ENCODE peak calls at places on chromosomes 5 and 9, in six cellular contexts. B, X, S, Z, J and Y are unnamed samples.
A peak's percentile ranks its signal among the peaks of the same experiment; 100 is the strongest.

GRCh38 chr5:83527191-83527590 is 55.6 kb downstream of the VCAN start:
- DNase-seq in X (no peak), B (no peak), Z (no peak), S (no peak), J (no peak), Y (no peak)

GRCh38 chr9:650362-650761 is 191.1 kb upstream of the DMRT1 start:
- DNase-seq in J (no peak), X (peak; percentile 80), B (peak; percentile 19), S (no peak), Z (no peak), Y (no peak)

GRCh38 chr9:15505927-15506326 is 4.8 kb downstream of the PSIP1 start:
- DNase-seq in X (no peak), J (no peak), B (no peak), Z (no peak), S (no peak), Y (no peak)

GRCh38 chr5:53166101-53166500 is 56.5 kb upstream of the MOCS2 start:
- DNase-seq in S (no peak), B (no peak), Z (no peak), J (no peak), X (no peak), Y (no peak)

GRCh38 chr9:122819791-122820489 is 8.4 kb downstream of the PDCL start:
- DNase-seq in S (peak; percentile 70), B (peak; percentile 75), J (no peak), X (no peak), Z (no peak), Y (no peak)

GRCh38 chr5:56175465-56175864 is 57.7 kb downstream of the ANKRD55 start:
- DNase-seq in X (peak; percentile 62), S (peak; percentile 80), B (peak; percentile 86), Z (no peak), J (peak; percentile 36), Y (peak; percentile 57)

GRCh38 chr5:168603776-168604175 is 24.6 kb upstream of the PANK3 start:
- DNase-seq in X (no peak), J (no peak), Z (no peak), B (peak; percentile 36), S (peak; percentile 18), Y (no peak)

GRCh38 chr9:84445737-84446136 is 105.2 kb upstream of the SLC28A3 start:
- DNase-seq in X (no peak), J (no peak), S (no peak), B (no peak), Z (no peak), Y (no peak)

GRCh38 chr5:142644640-142645361 is 41.1 kb downstream of the FGF1 start:
- DNase-seq in J (no peak), X (no peak), B (peak; percentile 100), S (peak; percentile 100), Z (no peak), Y (peak; percentile 80)

GRCh38 chr9:33418090-33418489 is 15.7 kb upstream of the AQP7 start:
- DNase-seq in S (no peak), X (no peak), J (no peak), B (no peak), Z (no peak), Y (peak; percentile 70)

GRCh38 chr5:167030500-167031120 is 1260.8 kb upstream of the WWC1 start:
- DNase-seq in X (peak; percentile 94), B (peak; percentile 1), J (no peak), Z (no peak), S (no peak), Y (peak; percentile 33)

GRCh38 chr9:118659011-118659410 is 710.2 kb downstream of the BRINP1 start:
- DNase-seq in J (no peak), Z (no peak), X (no peak), S (no peak), B (no peak), Y (no peak)

GRCh38 chr9:94533155-94533554 is 21.7 kb upstream of the PCAT7 start:
- DNase-seq in S (no peak), J (no peak), B (no peak), Z (no peak), X (no peak), Y (no peak)

GRCh38 chr5:20340123-20340522 is 352.1 kb upstream of the CDH18 start:
- DNase-seq in B (no peak), X (no peak), Z (no peak), S (no peak), J (no peak), Y (no peak)

GRCh38 chr9:2427016-2427891 is 194.3 kb upstream of the VLDLR start:
- DNase-seq in Z (no peak), X (no peak), J (no peak), S (no peak), B (no peak), Y (no peak)

GRCh38 chr9:121700165-121700830 is 48.9 kb downstream of the DAB2IP start:
- DNase-seq in J (no peak), S (no peak), Z (no peak), B (peak; percentile 35), X (peak; percentile 72), Y (no peak)

GRCh38 chr9:123867971-123868370 is 62.0 kb downstream of the DENND1A start:
- DNase-seq in Z (no peak), J (no peak), X (no peak), S (no peak), B (no peak), Y (no peak)

GRCh38 chr5:89229331-89230070 is 346.5 kb upstream of the MEF2C start:
- DNase-seq in Z (no peak), J (no peak), S (no peak), X (no peak), B (no peak), Y (no peak)

GRCh38 chr5:125294844-125295243 is 548.4 kb upstream of the ZNF608 start:
- DNase-seq in B (no peak), J (no peak), Z (no peak), S (no peak), X (no peak), Y (no peak)

GRCh38 chr9:112872019-112872418 is 18.7 kb downstream of the SLC46A2 start:
- DNase-seq in X (no peak), J (no peak), Z (no peak), B (no peak), S (no peak), Y (no peak)

GRCh38 chr9:138114501-138115245 is 237.1 kb downstream of the CACNA1B start:
- DNase-seq in J (no peak), X (no peak), S (no peak), B (no peak), Z (no peak), Y (no peak)

GRCh38 chr5:170809551-170809950 is 26.0 kb downstream of the GABRP start:
- DNase-seq in Z (no peak), J (peak; percentile 11), X (peak; percentile 73), B (peak; percentile 56), S (peak; percentile 48), Y (peak; percentile 49)

GRCh38 chr5:97063276-97063675 is 79.1 kb downstream of the LIX1 start:
- DNase-seq in X (no peak), J (no peak), S (no peak), Z (no peak), B (no peak), Y (no peak)

GRCh38 chr9:31137850-31138160 is 1246.6 kb upstream of the ACO1 start:
- DNase-seq in S (peak; percentile 50), B (peak; percentile 52), X (no peak), J (no peak), Z (no peak), Y (no peak)

DNA sequence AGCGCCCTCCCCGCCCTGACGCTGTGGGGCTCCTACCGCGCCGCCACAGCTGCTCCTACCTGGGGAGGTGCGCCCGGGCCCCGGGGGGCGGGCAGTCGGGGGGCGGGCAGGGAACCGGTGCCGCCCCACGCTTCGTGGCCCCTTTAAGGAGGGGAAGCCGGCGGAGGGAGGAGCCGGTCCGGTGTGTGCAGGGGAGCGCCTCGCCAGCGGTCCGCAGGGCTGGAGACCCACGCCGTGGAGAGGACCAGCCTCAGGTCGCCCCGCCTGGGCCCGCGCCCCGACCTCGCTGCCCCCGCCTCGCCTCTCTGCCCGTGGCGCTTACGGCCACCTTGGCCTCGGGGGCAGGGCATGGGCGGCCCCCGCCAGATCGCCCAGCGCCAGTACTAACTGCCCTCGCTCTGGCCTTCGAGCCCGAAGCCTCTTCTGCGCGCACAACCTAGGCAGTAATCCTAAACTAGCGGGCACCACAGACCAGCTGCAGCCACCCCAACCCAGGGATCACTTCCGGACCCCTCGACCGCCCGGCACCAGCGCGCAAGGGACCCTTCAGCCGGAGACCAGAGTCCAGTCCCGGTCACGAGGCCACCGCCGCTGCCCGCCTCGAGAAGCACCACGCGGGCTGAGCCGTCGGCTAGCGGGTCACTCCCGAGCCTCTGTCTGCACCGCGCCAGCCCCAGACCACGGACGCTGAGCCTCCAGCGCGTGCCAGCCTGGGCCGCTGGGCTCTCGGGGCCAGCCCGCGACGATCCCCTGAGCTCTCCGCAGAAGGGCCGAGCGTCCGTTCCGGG is at the start of gene FOXE1:
- DNase-seq in Z (no peak), B (no peak), J (no peak), X (peak; percentile 55), S (no peak), Y (peak; percentile 71)
- TF ChIP-seq EZH2 in Z (no peak), B (peak; percentile 93), J (no peak), X (peak; percentile 90), S (peak; percentile 73), Y (no peak)

DNA sequence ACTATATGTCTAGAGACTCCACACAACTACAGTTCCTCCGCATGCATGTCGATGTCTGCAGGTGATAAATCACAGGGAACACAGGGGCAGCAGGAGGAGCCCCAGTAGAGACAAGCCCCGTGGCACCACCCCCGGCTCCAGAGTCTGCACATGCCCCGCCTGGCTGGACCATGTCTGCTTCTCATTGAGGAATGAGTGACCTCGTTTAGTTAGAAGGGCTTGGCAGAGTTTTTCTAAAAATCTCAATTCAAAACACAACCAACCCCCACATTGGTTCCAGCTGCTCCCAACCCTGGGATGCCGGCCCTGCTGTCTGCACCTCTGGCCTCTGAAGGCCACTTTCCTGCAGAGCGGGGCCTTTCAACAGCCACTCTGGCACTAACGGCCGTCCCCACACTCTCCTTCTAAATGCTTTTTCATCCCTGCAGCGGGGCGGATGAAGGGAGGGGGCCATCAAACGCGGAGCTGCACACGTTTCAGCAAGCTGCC is 106.4 kb downstream of the ROR2 start:
- DNase-seq in X (peak; percentile 34), Z (no peak), S (no peak), B (no peak), J (no peak), Y (no peak)
- H3K4me1 ChIP-seq in X (peaks cover 13% of the 10 kb centered on the region), Z (no peaks in the 10 kb centered on the region), S (peaks cover 4% of the 10 kb centered on the region), B (peaks cover 7% of the 10 kb centered on the region), J (peaks cover 21% of the 10 kb centered on the region), Y (peaks cover under 1% of the 10 kb centered on the region)

DNA sequence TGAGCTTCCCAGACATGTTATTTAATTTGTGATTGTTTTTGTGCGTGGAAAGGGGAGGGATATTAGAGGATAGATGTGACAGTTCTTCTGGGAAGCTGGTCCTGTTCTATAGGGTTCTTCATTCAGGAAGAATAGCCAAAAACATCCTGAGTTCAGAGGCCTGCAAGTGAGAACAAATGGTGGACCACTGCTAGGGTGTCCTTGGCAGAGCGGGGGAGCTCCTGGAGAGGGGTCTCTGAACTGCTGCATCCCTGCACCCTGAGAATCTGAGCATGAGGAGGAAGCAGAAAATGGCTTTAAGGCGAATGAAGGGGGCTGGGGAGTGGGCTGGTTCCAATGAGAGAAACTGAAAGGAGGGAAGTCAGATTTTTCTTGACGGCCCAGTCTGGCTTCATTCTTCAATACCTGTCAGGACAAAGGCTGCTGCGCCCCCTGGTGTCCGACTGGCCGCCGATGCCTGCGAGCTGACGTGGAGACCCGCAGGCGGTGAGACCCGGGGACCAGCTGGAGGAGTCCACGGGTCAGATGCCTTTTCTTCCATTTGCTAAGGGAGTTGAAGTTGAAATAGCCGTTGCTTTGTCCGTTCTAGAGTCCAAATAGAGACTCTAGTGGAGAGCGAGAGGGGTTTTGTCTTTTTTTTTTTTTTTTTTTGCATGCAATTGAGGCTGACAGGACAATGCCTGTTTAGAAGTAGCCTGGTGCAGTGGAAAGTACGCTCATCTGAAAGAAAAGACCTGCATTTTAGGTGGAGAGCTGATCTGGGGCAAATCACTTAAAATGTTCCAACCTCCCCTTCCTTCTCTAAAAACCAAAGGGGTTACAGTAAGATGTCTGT is 39.5 kb upstream of the NFIB start:
- DNase-seq in Z (no peak), J (peak; percentile 77), S (peak; percentile 56), X (peak; percentile 94), B (peak; percentile 76), Y (peak; percentile 39)
- TF ChIP-seq EZH2 in Z (no peak), J (no peak), S (no peak), X (no peak), B (no peak), Y (no peak)

GRCh38 chr9:135010921-135011320 is 76.5 kb upstream of the OLFM1 start:
- DNase-seq in B (no peak), S (no peak), X (no peak), Z (no peak), J (no peak), Y (no peak)
- H3K4me1 ChIP-seq in B (no peaks in the 10 kb centered on the region), S (no peaks in the 10 kb centered on the region), X (no peaks in the 10 kb centered on the region), Z (no peaks in the 10 kb centered on the region), J (no peaks in the 10 kb centered on the region), Y (no peaks in the 10 kb centered on the region)